ENCODE peak calls at places on chromosomes 16 and 17, in seven cellular contexts. M is AG08395; S is kidney epithelial cell; R is occipital lobe; K is foreskin fibroblast; Y is stimulated activated CD4-positive, alpha-beta T cell treated with anti-CD3 and anti-CD28 coated beads, Interleukin-1b, Interleukin-23, amount 100 ng/mL, for 1 hour; L is substantia nigra. H is an unnamed sample.

GRCh38 chr17:48612854-48613691 is 2.0 kb downstream of the HOXB8 start:
- DNase-seq in L (no peak), Y (no peak), K (peak; percentile 31), R (no peak), S (no peak), M (peak; percentile 41), H (no peak)

GRCh38 chr16:50215680-50216079 is 50.7 kb upstream of the ADCY7 start:
- DNase-seq in S (no peak), K (no peak), R (no peak), Y (no peak), L (no peak), M (no peak), H (no peak)

GRCh38 chr16:75754126-75754525 is 27.8 kb upstream of the CPHXL start:
- DNase-seq in S (no peak), M (no peak), K (peak; percentile 56), Y (no peak), R (no peak), L (no peak), H (no peak)

GRCh38 chr17:7716299-7716886 is 1.2 kb upstream of the DNAH2 start:
- DNase-seq in S (no peak), M (no peak), L (no peak), R (no peak), K (no peak), Y (no peak), H (no peak)

GRCh38 chr16:10828851-10829331 is 10.3 kb upstream of the TVP23A start:
- DNase-seq in Y (no peak), M (peak; percentile 88), L (peak; percentile 94), K (peak; percentile 86), S (peak; percentile 21), R (peak; percentile 62), H (peak; percentile 79)

GRCh38 chr17:57045868-57046671 is 39.0 kb upstream of the AKAP1 start:
- DNase-seq in L (no peak), R (no peak), K (peak; percentile 26), M (no peak), Y (no peak), S (no peak), H (no peak)

GRCh38 chr16:28317040-28317880 is 24.9 kb downstream of the SBK1 start:
- DNase-seq in M (peak; percentile 65), K (peak; percentile 72), R (no peak), Y (peak; percentile 57), L (peak; percentile 34), S (no peak), H (no peak)

GRCh38 chr17:78717431-78717980 is 64.6 kb downstream of the CYTH1 start:
- DNase-seq in K (peak; percentile 75), R (peak; percentile 74), S (no peak), M (peak; percentile 62), Y (no peak), L (peak; percentile 71), H (peak; percentile 46)

GRCh38 chr16:79269211-79269863 is 331.2 kb downstream of the MAF start:
- DNase-seq in S (no peak), Y (peak; percentile 27), K (no peak), L (no peak), R (no peak), M (no peak), H (no peak)

GRCh38 chr16:73568769-73569168 is 520.8 kb upstream of the ZFHX3 start:
- DNase-seq in L (no peak), K (no peak), Y (no peak), R (no peak), S (no peak), M (no peak), H (no peak)

GRCh38 chr17:64599187-64599676 is 62.9 kb downstream of the SMURF2 start:
- DNase-seq in R (no peak), L (no peak), M (no peak), Y (no peak), K (no peak), S (no peak), H (no peak)

GRCh38 chr17:58271532-58271931 is 9.2 kb downstream of the MPO start:
- DNase-seq in Y (no peak), S (no peak), R (no peak), K (no peak), L (no peak), M (no peak), H (no peak)

GRCh38 chr16:535446-536405 is 8.2 kb downstream of the CAPN15 start:
- DNase-seq in S (no peak), Y (no peak), M (peak; percentile 89), K (peak; percentile 81), L (no peak), R (no peak), H (no peak)

GRCh38 chr16:1010266-1010665 is 28.7 kb downstream of the SOX8 start:
- DNase-seq in S (no peak), R (no peak), K (no peak), M (no peak), L (no peak), Y (no peak), H (no peak)

GRCh38 chr17:8124350-8125195 is 667 bp upstream of the HES7 start:
- DNase-seq in M (no peak), R (no peak), K (peak; percentile 65), L (no peak), S (no peak), Y (no peak), H (no peak)

GRCh38 chr17:80795737-80796136 is 195.9 kb upstream of the CHMP6 start:
- DNase-seq in S (no peak), L (peak; percentile 65), K (no peak), Y (no peak), R (peak; percentile 56), M (no peak), H (peak; percentile 34)

GRCh38 chr17:8739104-8739503 is 5.5 kb downstream of the CCDC42 start:
- DNase-seq in L (no peak), S (no peak), M (no peak), Y (no peak), R (no peak), K (no peak), H (no peak)

GRCh38 chr16:2194166-2194834 is 2.1 kb downstream of the CASKIN1 start:
- DNase-seq in R (no peak), Y (no peak), K (peak; percentile 76), L (no peak), S (no peak), M (no peak), H (no peak)

GRCh38 chr17:78315355-78316114 is 44.3 kb downstream of the SOCS3 start:
- DNase-seq in S (no peak), L (no peak), M (peak; percentile 94), Y (peak; percentile 35), R (peak; percentile 33), K (peak; percentile 97), H (no peak)

GRCh38 chr16:31537362-31537921 is 9.7 kb downstream of the AHSP start:
- DNase-seq in L (no peak), M (no peak), Y (no peak), S (no peak), K (no peak), R (no peak), H (no peak)

GRCh38 chr16:67395458-67396158 is 2.3 kb upstream of the TPPP3 start:
- DNase-seq in S (no peak), Y (no peak), L (no peak), R (no peak), K (no peak), M (no peak), H (no peak)

GRCh38 chr17:71375948-71376347 is 744.9 kb upstream of the SOX9 start:
- DNase-seq in K (no peak), L (no peak), Y (no peak), R (no peak), M (no peak), S (no peak), H (no peak)

GRCh38 chr17:26792486-26792885 is 501.4 kb upstream of the WSB1 start:
- DNase-seq in M (no peak), R (no peak), K (peak; percentile 35), S (peak; percentile 18), Y (no peak), L (no peak), H (no peak)

GRCh38 chr16:47732806-47733150 is 271.6 kb downstream of the PHKB start:
- DNase-seq in M (peak; percentile 77), Y (no peak), L (no peak), K (peak; percentile 94), R (no peak), S (peak; percentile 14), H (no peak)

GRCh38 chr17:50325906-50326305 is 20.0 kb upstream of the XYLT2 start:
- DNase-seq in S (no peak), Y (no peak), R (no peak), L (no peak), K (no peak), M (no peak), H (no peak)

GRCh38 chr17:58995247-58995940 is 111.3 kb downstream of the TRIM37 start:
- DNase-seq in S (no peak), K (peak; percentile 46), R (no peak), L (no peak), Y (no peak), M (peak; percentile 10), H (no peak)

GRCh38 chr17:27929990-27930389 is 36.8 kb upstream of the LYRM9 start:
- DNase-seq in S (no peak), L (no peak), M (no peak), Y (no peak), K (no peak), R (no peak), H (no peak)

GRCh38 chr17:76492989-76493501 is 8.2 kb downstream of the RHBDF2 start:
- DNase-seq in R (no peak), K (peak; percentile 96), L (peak; percentile 70), S (no peak), Y (no peak), M (peak; percentile 70), H (no peak)

GRCh38 chr17:39615434-39615833 is 7.7 kb upstream of the NEUROD2 start:
- DNase-seq in Y (no peak), K (no peak), R (no peak), M (no peak), S (no peak), L (no peak), H (no peak)

GRCh38 chr17:45320349-45320930 is 3.6 kb upstream of the MAP3K14 start:
- DNase-seq in S (no peak), M (peak; percentile 43), Y (no peak), K (peak; percentile 72), L (no peak), R (no peak), H (no peak)

GRCh38 chr17:38908676-38909181 is 16.7 kb upstream of the LASP1NB start:
- DNase-seq in M (no peak), K (no peak), L (no peak), R (no peak), S (no peak), Y (no peak), H (no peak)

GRCh38 chr17:63173450-63173849 is 207.4 kb downstream of the TANC2 start:
- DNase-seq in R (no peak), S (no peak), K (no peak), M (no peak), L (no peak), Y (no peak), H (no peak)